ENCODE peak calls at places on chromosome 1, in four cellular contexts. K is vagina, M is pancreas, A is thoracic aorta. F is an unnamed sample.

GRCh38 chr1:3922201-3922725 is 22.2 kb upstream of the C1orf174 start:
- DNase-seq in K (no peak), A (no peak), M (no peak), F (no peak)

GRCh38 chr1:225755668-225756294 is 21.8 kb upstream of the SRP9 start:
- DNase-seq in M (no peak), A (no peak), K (no peak), F (no peak)

GRCh38 chr1:2214541-2215241 is 13.4 kb upstream of the SKI start:
- DNase-seq in M (peak; percentile 80), K (no peak), A (no peak), F (peak; percentile 41)

GRCh38 chr1:27967884-27968466 is 8.2 kb downstream of the XKR8 start:
- DNase-seq in M (no peak), K (no peak), A (no peak), F (no peak)

GRCh38 chr1:207908112-207908734 is 2.7 kb downstream of the CD34 start:
- DNase-seq in M (no peak), K (no peak), A (no peak), F (no peak)

GRCh38 chr1:1869459-1869858 is 21.4 kb downstream of the GNB1 start:
- DNase-seq in A (no peak), K (no peak), M (no peak), F (no peak)

GRCh38 chr1:109438798-109439297 is 12.6 kb upstream of the PSMA5 start:
- DNase-seq in A (no peak), M (no peak), K (no peak), F (peak; percentile 96)

GRCh38 chr1:206029484-206029883 is 5.8 kb upstream of the CTSE start:
- DNase-seq in K (no peak), A (no peak), M (no peak), F (no peak)

GRCh38 chr1:208185801-208186201 is 58.4 kb downstream of the PLXNA2 start:
- DNase-seq in M (no peak), A (no peak), K (no peak), F (no peak)

GRCh38 chr1:41901551-41901950 is 17.2 kb downstream of the HIVEP3 start:
- DNase-seq in K (no peak), A (no peak), M (no peak), F (no peak)

GRCh38 chr1:63949965-63950364 is 176.1 kb downstream of the ROR1 start:
- DNase-seq in K (no peak), M (no peak), A (no peak), F (peak; percentile 70)

GRCh38 chr1:65407875-65408274 is 12.6 kb upstream of the LEPR start:
- DNase-seq in K (no peak), M (no peak), A (no peak), F (no peak)
- H3K4me3 ChIP-seq in K (no peak overlapping the region), M (no peak overlapping the region), A (no peak overlapping the region), F (no peak overlapping the region)

GRCh38 chr1:172931340-172931739 is 119.4 kb downstream of the TNFSF18 start:
- DNase-seq in M (no peak), A (no peak), K (no peak), F (no peak)

GRCh38 chr1:172929006-172929405 is 121.7 kb downstream of the TNFSF18 start:
- DNase-seq in K (no peak), M (no peak), A (no peak), F (peak; percentile 75)

GRCh38 chr1:172928412-172928811 is 122.3 kb downstream of the TNFSF18 start:
- DNase-seq in M (no peak), A (no peak), K (no peak), F (peak; percentile 92)

GRCh38 chr1:172931846-172932245 is 118.9 kb downstream of the TNFSF18 start:
- DNase-seq in K (no peak), M (no peak), A (no peak), F (no peak)

DNA sequence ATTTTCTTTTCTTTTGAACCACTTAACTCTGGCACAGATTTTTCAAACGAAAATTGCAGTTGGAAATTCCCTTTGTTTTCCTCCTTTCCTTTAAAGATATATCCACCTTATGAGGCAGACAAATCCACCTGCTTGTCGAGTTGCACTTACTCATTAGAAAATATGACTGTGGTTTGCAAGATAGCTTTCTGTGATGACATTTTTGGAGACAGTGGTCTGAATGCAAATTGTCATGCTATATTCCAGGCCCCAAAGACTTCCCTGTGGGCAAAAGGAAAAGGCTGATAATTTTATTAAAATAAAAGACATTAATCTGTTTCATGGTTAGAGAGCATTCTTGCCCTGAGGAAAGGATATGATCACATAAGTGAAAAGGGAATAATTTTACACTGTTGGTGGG is 120.6 kb downstream of the TNFSF18 start:
- DNase-seq in M (no peak), K (no peak), A (no peak), F (no peak)
- TF ChIP-seq CTCF in M (no peak), K (no peak), A (no peak), F (no peak)

GRCh38 chr1:30123036-30123535 is 600.3 kb downstream of the MATN1 start:
- DNase-seq in M (no peak), A (no peak), K (no peak), F (no peak)

GRCh38 chr1:30120268-30121000 is 603.0 kb downstream of the MATN1 start:
- DNase-seq in A (no peak), K (no peak), M (no peak), F (no peak)

DNA sequence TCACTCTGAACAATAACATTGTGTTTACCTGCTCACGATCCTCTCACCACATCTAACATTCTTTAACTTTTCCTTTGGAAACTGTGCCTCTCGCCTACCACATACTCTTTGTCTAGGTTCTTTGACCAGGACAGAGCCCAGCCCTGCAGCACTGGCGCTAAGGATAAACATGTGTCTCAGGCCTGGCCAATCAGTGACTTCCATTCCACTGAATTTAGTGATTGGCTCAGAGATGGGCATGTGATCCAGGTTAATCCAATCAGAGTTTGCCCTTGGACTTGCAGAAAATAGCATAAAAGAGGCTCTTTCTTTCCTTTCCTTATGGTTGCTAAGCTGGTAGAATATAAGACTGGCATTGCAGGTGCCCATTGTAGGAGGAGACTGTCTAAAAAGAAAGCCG is 605.7 kb downstream of the MATN1 start:
- DNase-seq in A (no peak), K (no peak), M (no peak), F (no peak)
- H3K4me3 ChIP-seq in A (no peak overlapping the region), K (no peak overlapping the region), M (no peak overlapping the region), F (no peak overlapping the region)

DNA sequence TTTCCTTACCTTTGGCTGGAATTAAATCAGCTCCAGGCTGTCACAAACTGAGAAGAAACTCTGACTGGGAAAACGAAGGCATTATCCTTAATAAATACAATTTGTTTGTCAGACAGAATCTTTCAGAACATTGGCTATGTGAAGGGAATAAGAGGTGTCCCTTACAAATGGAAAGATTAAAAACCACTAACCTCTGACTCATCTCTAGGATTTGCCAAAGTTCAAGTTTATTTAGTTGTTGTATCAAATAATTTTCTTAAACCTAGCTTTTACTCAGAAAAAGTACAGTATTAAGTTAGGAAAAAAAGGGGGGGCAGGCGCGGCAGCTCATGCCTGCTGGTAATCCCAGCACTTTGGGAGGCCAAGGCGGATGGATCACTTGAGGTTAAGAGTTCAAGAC is 15.7 kb downstream of the SERTAD4 start:
- DNase-seq in K (no peak), A (no peak), M (no peak), F (no peak)
- TF ChIP-seq CTCF in K (no peak), A (no peak), M (no peak), F (no peak)

DNA sequence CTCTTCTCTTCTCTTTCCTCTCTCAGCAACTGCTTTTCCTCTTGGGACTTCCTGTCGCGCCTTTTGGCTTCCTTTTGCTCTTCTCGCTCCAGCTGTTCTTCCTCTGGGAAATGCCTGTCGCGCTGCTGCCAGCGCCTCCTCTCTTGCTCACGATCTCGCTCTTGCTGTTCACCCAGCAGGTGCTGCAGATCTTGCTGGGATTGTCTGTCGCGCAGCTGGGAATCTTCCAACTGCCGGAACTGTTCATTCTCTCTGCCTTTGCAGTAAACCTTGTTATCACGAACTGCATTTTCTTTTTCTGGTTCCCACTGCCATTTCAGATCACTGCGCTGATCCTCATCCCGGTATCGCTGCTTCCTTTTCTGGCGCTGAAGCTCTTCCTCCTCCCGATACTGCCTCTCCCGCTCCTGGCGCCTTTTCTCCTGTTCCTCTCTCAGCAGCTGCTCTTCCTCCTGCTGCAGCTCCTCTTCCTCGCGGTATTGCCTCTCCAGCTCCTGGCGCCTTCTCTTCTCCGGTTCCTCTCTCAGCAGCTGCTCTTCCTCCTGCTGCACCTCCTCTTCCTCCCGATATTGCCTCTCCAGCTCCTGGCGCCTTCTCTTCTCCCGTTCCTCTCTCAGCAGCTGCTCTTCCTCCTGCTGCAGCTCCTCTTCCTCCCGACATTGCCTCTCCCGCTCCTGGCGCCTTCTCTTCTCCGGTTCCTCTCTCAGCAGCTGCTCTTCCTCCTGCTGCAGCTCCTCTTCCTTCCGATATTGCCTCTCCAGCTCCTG is 5.8 kb downstream of the TCHH start:
- DNase-seq in K (no peak), M (no peak), A (no peak), F (peak; percentile 10)
- H3K4me3 ChIP-seq in K (no peak overlapping the region), M (no peak overlapping the region), A (peak overlapping the region; percentile 77), F (peak overlapping the region; percentile 55)